ENCODE peak calls at places on chromosomes 1 and 21, in seven cellular contexts. One of them, this sample, is unnamed.

GRCh38 chr1:154493276-154493675 is 8.7 kb upstream of the TDRD10 start:
- DNase-seq in endothelial cell of umbilical vein: peak; percentile 84
- DNase-seq in breast epithelium: no peak
- DNase-seq in HCT116: no peak
- DNase-seq in SK-N-SH: peak; percentile 42
- DNase-seq in sigmoid colon: peak; percentile 75
- DNase-seq in prostate gland: no peak
- DNase-seq in this sample: no peak

GRCh38 chr1:71651229-71651628 is 570.4 kb upstream of the ZRANB2 start:
- DNase-seq in endothelial cell of umbilical vein: no peak
- DNase-seq in breast epithelium: no peak
- DNase-seq in HCT116: no peak
- DNase-seq in SK-N-SH: no peak
- DNase-seq in sigmoid colon: no peak
- DNase-seq in prostate gland: no peak
- DNase-seq in this sample: no peak

GRCh38 chr1:35592991-35593769 is 20.1 kb downstream of the TFAP2E start:
- DNase-seq in endothelial cell of umbilical vein: no peak
- DNase-seq in breast epithelium: no peak
- DNase-seq in HCT116: no peak
- DNase-seq in SK-N-SH: no peak
- DNase-seq in sigmoid colon: no peak
- DNase-seq in prostate gland: no peak
- DNase-seq in this sample: no peak

GRCh38 chr1:10909697-10910489 is 102.6 kb upstream of the TARDBP start:
- DNase-seq in endothelial cell of umbilical vein: peak; percentile 4
- DNase-seq in breast epithelium: no peak
- DNase-seq in HCT116: no peak
- DNase-seq in SK-N-SH: peak; percentile 85
- DNase-seq in sigmoid colon: no peak
- DNase-seq in prostate gland: peak; percentile 36
- DNase-seq in this sample: no peak

GRCh38 chr1:30743584-30744059 is 14.0 kb downstream of the LAPTM5 start:
- DNase-seq in endothelial cell of umbilical vein: peak; percentile 17
- DNase-seq in breast epithelium: no peak
- DNase-seq in HCT116: no peak
- DNase-seq in SK-N-SH: no peak
- DNase-seq in sigmoid colon: no peak
- DNase-seq in prostate gland: no peak
- DNase-seq in this sample: no peak

GRCh38 chr1:32881871-32882850 is 4.1 kb upstream of the HPCA start:
- DNase-seq in endothelial cell of umbilical vein: no peak
- DNase-seq in breast epithelium: no peak
- DNase-seq in HCT116: no peak
- DNase-seq in SK-N-SH: peak; percentile 53
- DNase-seq in sigmoid colon: no peak
- DNase-seq in prostate gland: no peak
- DNase-seq in this sample: no peak

GRCh38 chr1:82455342-82455741 is 654.6 kb downstream of the ADGRL2 start:
- DNase-seq in endothelial cell of umbilical vein: no peak
- DNase-seq in breast epithelium: no peak
- DNase-seq in HCT116: no peak
- DNase-seq in SK-N-SH: no peak
- DNase-seq in sigmoid colon: no peak
- DNase-seq in prostate gland: no peak
- DNase-seq in this sample: no peak

GRCh38 chr1:69991644-69992043 is 213.7 kb downstream of the LRRC40 start:
- DNase-seq in endothelial cell of umbilical vein: no peak
- DNase-seq in breast epithelium: no peak
- DNase-seq in HCT116: no peak
- DNase-seq in SK-N-SH: no peak
- DNase-seq in sigmoid colon: no peak
- DNase-seq in prostate gland: no peak
- DNase-seq in this sample: no peak

GRCh38 chr1:94418664-94419655 is 771 bp downstream of the ABCD3 start:
- DNase-seq in endothelial cell of umbilical vein: peak; percentile 69
- DNase-seq in breast epithelium: peak; percentile 58
- DNase-seq in HCT116: no peak
- DNase-seq in SK-N-SH: peak; percentile 72
- DNase-seq in sigmoid colon: peak; percentile 63
- DNase-seq in prostate gland: peak; percentile 59
- DNase-seq in this sample: peak; percentile 20

GRCh38 chr21:21383126-21383525 is 384.9 kb downstream of the NCAM2 start:
- DNase-seq in endothelial cell of umbilical vein: no peak
- DNase-seq in breast epithelium: no peak
- DNase-seq in HCT116: no peak
- DNase-seq in SK-N-SH: no peak
- DNase-seq in sigmoid colon: no peak
- DNase-seq in prostate gland: no peak
- DNase-seq in this sample: no peak

GRCh38 chr1:99705385-99705784 is 59.5 kb downstream of the PALMD start:
- DNase-seq in endothelial cell of umbilical vein: peak; percentile 50
- DNase-seq in breast epithelium: no peak
- DNase-seq in HCT116: no peak
- DNase-seq in SK-N-SH: no peak
- DNase-seq in sigmoid colon: no peak
- DNase-seq in prostate gland: no peak
- DNase-seq in this sample: no peak

GRCh38 chr1:12130466-12131130 is 36.2 kb upstream of the TNFRSF1B start:
- DNase-seq in endothelial cell of umbilical vein: no peak
- DNase-seq in breast epithelium: no peak
- DNase-seq in HCT116: no peak
- DNase-seq in SK-N-SH: no peak
- DNase-seq in sigmoid colon: no peak
- DNase-seq in prostate gland: no peak
- DNase-seq in this sample: no peak

GRCh38 chr1:40313958-40314720 is 2.9 kb downstream of the COL9A2 start:
- DNase-seq in endothelial cell of umbilical vein: no peak
- DNase-seq in breast epithelium: no peak
- DNase-seq in HCT116: no peak
- DNase-seq in SK-N-SH: no peak
- DNase-seq in sigmoid colon: no peak
- DNase-seq in prostate gland: no peak
- DNase-seq in this sample: no peak

GRCh38 chr1:182588460-182589396 is at the start of gene RNASEL:
- DNase-seq in endothelial cell of umbilical vein: peak; percentile 53
- DNase-seq in breast epithelium: peak; percentile 69
- DNase-seq in HCT116: peak; percentile 35
- DNase-seq in SK-N-SH: no peak
- DNase-seq in sigmoid colon: peak; percentile 90
- DNase-seq in prostate gland: peak; percentile 76
- DNase-seq in this sample: no peak

GRCh38 chr1:44035726-44036408 is 4.6 kb upstream of the SLC6A9 start:
- DNase-seq in endothelial cell of umbilical vein: no peak
- DNase-seq in breast epithelium: no peak
- DNase-seq in HCT116: no peak
- DNase-seq in SK-N-SH: peak; percentile 64
- DNase-seq in sigmoid colon: peak; percentile 76
- DNase-seq in prostate gland: no peak
- DNase-seq in this sample: no peak

GRCh38 chr1:54479251-54479650 is 68.8 kb upstream of the ACOT11 start:
- DNase-seq in endothelial cell of umbilical vein: no peak
- DNase-seq in breast epithelium: no peak
- DNase-seq in HCT116: no peak
- DNase-seq in SK-N-SH: no peak
- DNase-seq in sigmoid colon: no peak
- DNase-seq in prostate gland: no peak
- DNase-seq in this sample: no peak

GRCh38 chr1:10733967-10734366 is 62.5 kb downstream of the CASZ1 start:
- DNase-seq in endothelial cell of umbilical vein: no peak
- DNase-seq in breast epithelium: no peak
- DNase-seq in HCT116: no peak
- DNase-seq in SK-N-SH: no peak
- DNase-seq in sigmoid colon: no peak
- DNase-seq in prostate gland: no peak
- DNase-seq in this sample: no peak

GRCh38 chr1:6866825-6867224 is 81.6 kb downstream of the CAMTA1 start:
- DNase-seq in endothelial cell of umbilical vein: no peak
- DNase-seq in breast epithelium: no peak
- DNase-seq in HCT116: no peak
- DNase-seq in SK-N-SH: no peak
- DNase-seq in sigmoid colon: no peak
- DNase-seq in prostate gland: no peak
- DNase-seq in this sample: no peak

DNA sequence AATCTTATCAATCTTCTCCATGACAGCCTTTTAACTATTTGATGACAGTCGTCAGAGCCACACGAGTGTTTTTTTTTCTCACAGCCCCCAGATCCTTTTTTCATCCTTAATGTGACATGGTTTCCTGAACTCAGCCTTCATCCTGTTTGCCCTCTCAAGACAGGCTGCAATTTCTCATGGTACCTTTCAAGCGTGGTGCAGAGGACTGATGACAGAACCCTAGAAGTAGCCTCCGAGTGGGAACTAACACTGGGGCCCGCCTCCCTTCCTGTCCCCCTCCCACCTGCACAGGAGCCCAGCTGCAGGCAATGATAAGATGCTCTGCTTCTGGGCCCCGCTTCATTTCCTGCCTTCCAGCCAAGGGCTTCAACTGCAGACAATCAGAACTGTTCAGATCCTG is 114.6 kb upstream of the VAV3 start:
- DNase-seq in endothelial cell of umbilical vein: no peak
- DNase-seq in breast epithelium: no peak
- DNase-seq in HCT116: no peak
- DNase-seq in SK-N-SH: no peak
- DNase-seq in sigmoid colon: no peak
- DNase-seq in prostate gland: no peak
- DNase-seq in this sample: no peak
- TF ChIP-seq POLR2AphosphoS5 in endothelial cell of umbilical vein: no peak
- TF ChIP-seq POLR2AphosphoS5 in breast epithelium: no peak
- TF ChIP-seq POLR2AphosphoS5 in HCT116: no peak
- TF ChIP-seq POLR2AphosphoS5 in SK-N-SH: no peak
- TF ChIP-seq POLR2AphosphoS5 in sigmoid colon: no peak
- TF ChIP-seq POLR2AphosphoS5 in prostate gland: no peak
- TF ChIP-seq POLR2AphosphoS5 in this sample: no peak

DNA sequence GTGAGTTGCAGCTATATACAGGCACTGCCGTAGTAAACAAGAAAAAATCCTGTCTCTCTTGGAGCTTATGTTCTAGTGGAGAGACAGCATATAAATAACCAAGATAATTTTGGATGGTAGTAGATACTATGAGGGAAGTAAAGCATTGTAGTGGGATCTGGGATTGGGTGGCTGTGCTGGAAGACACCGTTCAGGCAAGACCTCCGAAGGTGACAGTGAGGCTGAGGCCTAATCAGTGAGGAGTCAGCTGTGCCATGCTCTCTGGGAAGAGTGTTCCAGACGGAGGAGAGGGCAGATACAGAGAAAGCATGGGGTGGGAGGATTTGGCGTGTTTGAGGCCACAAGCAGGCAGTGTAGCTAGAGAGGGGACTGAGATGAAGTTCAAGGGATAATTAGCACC is 6.0 kb downstream of the TMEM222 start:
- DNase-seq in endothelial cell of umbilical vein: no peak
- DNase-seq in breast epithelium: no peak
- DNase-seq in HCT116: no peak
- DNase-seq in SK-N-SH: no peak
- DNase-seq in sigmoid colon: no peak
- DNase-seq in prostate gland: no peak
- DNase-seq in this sample: no peak
- H3K36me3 ChIP-seq in endothelial cell of umbilical vein: peaks cover 21% of the 10 kb centered on the region
- H3K36me3 ChIP-seq in breast epithelium: no peaks in the 10 kb centered on the region
- H3K36me3 ChIP-seq in HCT116: peaks cover 42% of the 10 kb centered on the region
- H3K36me3 ChIP-seq in SK-N-SH: peaks cover 59% of the 10 kb centered on the region
- H3K36me3 ChIP-seq in sigmoid colon: peaks cover 33% of the 10 kb centered on the region
- H3K36me3 ChIP-seq in prostate gland: peaks cover 9% of the 10 kb centered on the region
- H3K36me3 ChIP-seq in this sample: peaks cover 58% of the 10 kb centered on the region

GRCh38 chr1:165747632-165748452 is 20.8 kb downstream of the TMCO1 start:
- DNase-seq in endothelial cell of umbilical vein: no peak
- DNase-seq in breast epithelium: no peak
- DNase-seq in HCT116: no peak
- DNase-seq in SK-N-SH: no peak
- DNase-seq in sigmoid colon: no peak
- DNase-seq in prostate gland: no peak
- DNase-seq in this sample: no peak

GRCh38 chr1:165737196-165737595 is 31.5 kb downstream of the TMCO1 start:
- DNase-seq in endothelial cell of umbilical vein: no peak
- DNase-seq in breast epithelium: no peak
- DNase-seq in HCT116: no peak
- DNase-seq in SK-N-SH: no peak
- DNase-seq in sigmoid colon: no peak
- DNase-seq in prostate gland: no peak
- DNase-seq in this sample: no peak

GRCh38 chr1:165738794-165739193 is 29.9 kb downstream of the TMCO1 start:
- DNase-seq in endothelial cell of umbilical vein: no peak
- DNase-seq in breast epithelium: no peak
- DNase-seq in HCT116: no peak
- DNase-seq in SK-N-SH: no peak
- DNase-seq in sigmoid colon: no peak
- DNase-seq in prostate gland: no peak
- DNase-seq in this sample: no peak

GRCh38 chr1:165742194-165742593 is 26.5 kb downstream of the TMCO1 start:
- DNase-seq in endothelial cell of umbilical vein: no peak
- DNase-seq in breast epithelium: no peak
- DNase-seq in HCT116: no peak
- DNase-seq in SK-N-SH: no peak
- DNase-seq in sigmoid colon: no peak
- DNase-seq in prostate gland: no peak
- DNase-seq in this sample: no peak
- TF ChIP-seq POLR2AphosphoS5 in endothelial cell of umbilical vein: no peak
- TF ChIP-seq POLR2AphosphoS5 in breast epithelium: no peak
- TF ChIP-seq POLR2AphosphoS5 in HCT116: no peak
- TF ChIP-seq POLR2AphosphoS5 in SK-N-SH: no peak
- TF ChIP-seq POLR2AphosphoS5 in sigmoid colon: no peak
- TF ChIP-seq POLR2AphosphoS5 in prostate gland: no peak
- TF ChIP-seq POLR2AphosphoS5 in this sample: no peak

GRCh38 chr1:60696512-60696911 is 385.8 kb upstream of the NFIA start:
- DNase-seq in endothelial cell of umbilical vein: no peak
- DNase-seq in breast epithelium: no peak
- DNase-seq in HCT116: no peak
- DNase-seq in SK-N-SH: no peak
- DNase-seq in sigmoid colon: no peak
- DNase-seq in prostate gland: no peak
- DNase-seq in this sample: no peak
- H3K36me3 ChIP-seq in endothelial cell of umbilical vein: no peaks in the 10 kb centered on the region
- H3K36me3 ChIP-seq in breast epithelium: no peaks in the 10 kb centered on the region
- H3K36me3 ChIP-seq in HCT116: no peaks in the 10 kb centered on the region
- H3K36me3 ChIP-seq in SK-N-SH: no peaks in the 10 kb centered on the region
- H3K36me3 ChIP-seq in sigmoid colon: no peaks in the 10 kb centered on the region
- H3K36me3 ChIP-seq in prostate gland: no peaks in the 10 kb centered on the region
- H3K36me3 ChIP-seq in this sample: no peaks in the 10 kb centered on the region